ENCODE peak calls at places on chromosomes 5 and 9, in five cellular contexts. I is fibroblast of mammary gland, Q is fibroblast of lung, Y is MCF 10A, W is Panc1. T is an unnamed sample.

GRCh38 chr5:132971483-132972435 is 8.3 kb upstream of the AFF4 start:
- DNase-seq in I (peak), Q (peak), Y (no peak), W (no peak), T (peak)

GRCh38 chr5:122996102-122996501 is 40.4 kb downstream of the PPIC start:
- DNase-seq in I (no peak), Q (no peak), Y (no peak), W (no peak), T (no peak)

GRCh38 chr5:83000448-83000847 is 76.7 kb downstream of the TMEM167A start:
- DNase-seq in I (peak), Q (peak), Y (peak), W (no peak), T (no peak)

GRCh38 chr9:16307626-16308195 is 562.8 kb downstream of the BNC2 start:
- DNase-seq in I (no peak), Q (no peak), Y (no peak), W (no peak), T (no peak)

GRCh38 chr5:154782812-154783592 is 27.8 kb downstream of the LARP1 start:
- DNase-seq in I (no peak), Q (no peak), Y (no peak), W (no peak), T (no peak)

GRCh38 chr5:6717247-6717646 is 4.0 kb downstream of the TENT4A start:
- DNase-seq in I (no peak), Q (no peak), Y (no peak), W (no peak), T (no peak)

GRCh38 chr9:126001581-126002225 is 254.5 kb downstream of the PBX3 start:
- DNase-seq in I (no peak), Q (no peak), Y (no peak), W (no peak), T (no peak)

GRCh38 chr9:107020040-107020530 is 157.1 kb downstream of the ZNF462 start:
- DNase-seq in I (peak), Q (peak), Y (peak), W (no peak), T (peak)

GRCh38 chr5:76602094-76602726 is 21.0 kb downstream of the F2RL2 start:
- DNase-seq in I (peak), Q (peak), Y (no peak), W (no peak), T (peak)

GRCh38 chr9:101458955-101459631 is 23.5 kb upstream of the ALDOB start:
- DNase-seq in I (peak), Q (peak), Y (peak), W (peak), T (peak)

GRCh38 chr9:123059472-123060220 is 26.2 kb downstream of the GPR21 start:
- DNase-seq in I (no peak), Q (no peak), Y (no peak), W (no peak), T (no peak)

GRCh38 chr5:138159666-138160065 is 18.8 kb downstream of the BRD8 start:
- DNase-seq in I (no peak), Q (no peak), Y (no peak), W (no peak), T (no peak)

GRCh38 chr5:126124706-126125345 is 298.4 kb upstream of the GRAMD2B start:
- DNase-seq in I (peak), Q (peak), Y (peak), W (no peak), T (peak)

GRCh38 chr5:113345261-113345940 is 89.4 kb downstream of the TSSK1B start:
- DNase-seq in I (peak), Q (peak), Y (peak), W (no peak), T (peak)

GRCh38 chr9:22158983-22159382 is 149.9 kb upstream of the CDKN2B start:
- DNase-seq in I (peak), Q (peak), Y (peak), W (no peak), T (peak)

GRCh38 chr9:1879501-1879900 is 135.6 kb upstream of the SMARCA2 start:
- DNase-seq in I (no peak), Q (no peak), Y (no peak), W (no peak), T (no peak)

GRCh38 chr5:134590992-134591659 is 41.5 kb downstream of the SAR1B start:
- DNase-seq in I (peak), Q (no peak), Y (peak), W (no peak), T (no peak)

GRCh38 chr5:74995931-74996330 is 56.4 kb downstream of the GCNT4 start:
- DNase-seq in I (no peak), Q (no peak), Y (no peak), W (no peak), T (no peak)

GRCh38 chr9:106575903-106576755 is 286.8 kb upstream of the ZNF462 start:
- DNase-seq in I (no peak), Q (no peak), Y (no peak), W (no peak), T (no peak)

GRCh38 chr5:38994329-38994927 is 79.8 kb downstream of the RICTOR start:
- DNase-seq in I (peak), Q (peak), Y (peak), W (no peak), T (peak)

GRCh38 chr5:22649076-22649475 is 204.1 kb downstream of the CDH12 start:
- DNase-seq in I (no peak), Q (peak), Y (peak), W (no peak), T (peak)

GRCh38 chr9:137436761-137437600 is 4.2 kb downstream of the ENTPD8 start:
- DNase-seq in I (no peak), Q (no peak), Y (no peak), W (no peak), T (no peak)

GRCh38 chr9:91558879-91559278 is 135.2 kb upstream of the NFIL3 start:
- DNase-seq in I (peak), Q (peak), Y (no peak), W (no peak), T (peak)
- TF ChIP-seq CTCF in I (no peak), Q (no peak), Y (no peak), W (no peak), T (no peak)

DNA sequence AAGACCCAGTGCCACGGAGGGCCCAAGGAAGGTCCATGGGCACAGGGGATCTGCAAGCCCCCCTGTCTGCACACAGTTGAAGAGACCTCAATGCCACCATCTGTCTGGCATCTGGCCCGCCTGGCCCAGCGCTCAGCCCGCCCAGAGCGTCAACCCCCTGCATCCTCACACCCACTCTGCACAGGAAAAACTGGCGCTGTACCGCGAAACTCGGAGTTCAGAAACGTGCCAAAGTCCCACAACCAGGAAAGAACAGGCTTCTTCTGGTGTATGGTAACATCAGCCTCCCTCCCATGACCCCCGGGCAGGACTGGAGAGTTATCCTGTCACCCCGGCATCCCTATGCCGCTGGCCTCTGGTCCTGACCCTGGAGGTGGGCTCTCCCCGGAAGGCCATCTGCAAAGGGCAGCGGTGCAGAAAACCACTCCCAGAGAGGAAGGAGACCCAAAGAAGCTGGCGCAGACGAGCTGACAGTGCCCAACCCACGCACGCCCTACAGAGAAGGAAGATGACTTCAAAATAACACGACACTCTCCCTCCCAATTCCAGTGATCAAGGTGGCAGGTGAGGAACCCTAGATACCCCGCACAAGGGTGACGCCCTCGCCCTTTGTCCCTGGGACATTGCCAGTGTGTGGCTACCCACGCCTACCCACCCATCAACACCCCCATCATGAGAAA is 18.9 kb downstream of the VAV2 start:
- DNase-seq in I (no peak), Q (no peak), Y (no peak), W (no peak), T (no peak)
- TF ChIP-seq CTCF in I (no peak), Q (no peak), Y (no peak), W (no peak), T (no peak)

GRCh38 chr5:61943718-61944117 is 362.3 kb upstream of the KIF2A start:
- DNase-seq in I (no peak), Q (no peak), Y (no peak), W (no peak), T (no peak)

GRCh38 chr5:61942462-61943049 is 363.4 kb upstream of the KIF2A start:
- DNase-seq in I (no peak), Q (no peak), Y (no peak), W (no peak), T (no peak)

GRCh38 chr5:61941637-61942036 is 364.4 kb upstream of the KIF2A start:
- DNase-seq in I (no peak), Q (no peak), Y (no peak), W (no peak), T (no peak)
- TF ChIP-seq CTCF in I (no peak), Q (no peak), Y (no peak), W (no peak), T (no peak)

GRCh38 chr5:16596541-16596940 is 20.3 kb downstream of the RETREG1 start:
- DNase-seq in I (no peak), Q (no peak), Y (no peak), W (no peak), T (no peak)

GRCh38 chr5:16593013-16593412 is 23.8 kb downstream of the RETREG1 start:
- DNase-seq in I (peak), Q (peak), Y (peak), W (no peak), T (no peak)

GRCh38 chr5:16590685-16591084 is 26.1 kb downstream of the RETREG1 start:
- DNase-seq in I (no peak), Q (no peak), Y (no peak), W (no peak), T (no peak)

GRCh38 chr5:16589658-16590057 is 27.1 kb downstream of the RETREG1 start:
- DNase-seq in I (no peak), Q (no peak), Y (no peak), W (no peak), T (no peak)

DNA sequence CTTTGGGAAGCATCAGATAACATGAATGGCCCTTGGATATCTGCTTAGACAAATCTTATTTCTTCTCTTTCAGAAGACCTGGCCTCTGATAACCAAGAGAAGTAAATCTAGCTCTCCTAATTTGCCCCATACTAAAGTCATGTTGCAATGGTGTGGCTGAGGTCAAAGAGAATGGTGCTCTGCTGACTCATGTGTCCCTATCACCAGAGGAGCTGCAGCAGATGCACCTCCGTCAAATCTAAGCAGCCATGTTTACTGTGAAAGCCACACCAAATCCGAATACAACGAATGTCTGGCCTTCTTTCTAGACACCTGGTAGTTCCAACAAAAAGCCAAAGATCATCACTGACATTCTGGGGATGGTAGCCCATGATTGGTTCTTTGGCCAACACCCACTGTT is 23.2 kb downstream of the RETREG1 start:
- DNase-seq in I (peak), Q (no peak), Y (peak), W (no peak), T (no peak)
- TF ChIP-seq CTCF in I (no peak), Q (no peak), Y (no peak), W (no peak), T (no peak)

GRCh38 chr5:57887851-57888621 is 405.4 kb upstream of the ACTBL2 start:
- DNase-seq in I (peak), Q (peak), Y (peak), W (peak), T (peak)
- TF ChIP-seq CTCF in I (peak), Q (peak), Y (peak), W (peak), T (peak)

GRCh38 chr9:111895996-111896941 is at the start of gene UGCG:
- DNase-seq in I (peak), Q (peak), Y (peak), W (no peak), T (peak)
- TF ChIP-seq CTCF in I (no peak), Q (no peak), Y (no peak), W (no peak), T (no peak)

T was measured in fibroblast of pulmonary artery.